ENCODE peak calls at places on chromosomes 3 and 15, in seven cellular contexts. H is GF-D8; K is GM04503; J is SJSA1; F is foreskin keratinocyte; N is stimulated activated CD8-positive, alpha-beta memory T cell treated with anti-CD3 and anti-CD28 coated beads, Interleukin-7, amount 100 ng/mL, for 1 hour; Z is T-helper 17 cell. B is an unnamed sample.

GRCh38 chr3:11186771-11187170 is 32.5 kb downstream of the HRH1 start:
- DNase-seq in Z (no peak), F (no peak), K (no peak), H (no peak), J (no peak), N (no peak), B (no peak)

GRCh38 chr3:174439621-174440349 is 419.3 kb upstream of the NAALADL2 start:
- DNase-seq in K (peak; percentile 100), F (peak; percentile 74), N (no peak), Z (no peak), J (peak; percentile 80), H (peak; percentile 44), B (no peak)

GRCh38 chr15:80031841-80032240 is 27.6 kb upstream of the ZFAND6 start:
- DNase-seq in K (no peak), Z (no peak), N (no peak), J (no peak), F (no peak), H (no peak), B (no peak)

GRCh38 chr3:5309181-5309580 is 121.7 kb downstream of the EDEM1 start:
- DNase-seq in J (peak; percentile 48), F (no peak), K (no peak), Z (no peak), N (no peak), H (no peak), B (no peak)

GRCh38 chr15:69265347-69265955 is 33.3 kb upstream of the PAQR5 start:
- DNase-seq in F (no peak), J (no peak), H (no peak), K (no peak), N (no peak), Z (no peak), B (no peak)

GRCh38 chr3:10835406-10835805 is 19.4 kb downstream of the SLC6A11 start:
- DNase-seq in H (no peak), F (no peak), K (no peak), Z (no peak), J (no peak), N (no peak), B (no peak)

GRCh38 chr3:151037746-151038145 is 47.7 kb upstream of the MED12L start:
- DNase-seq in N (no peak), H (no peak), Z (no peak), F (peak; percentile 55), J (peak; percentile 89), K (peak; percentile 78), B (no peak)

GRCh38 chr15:71747128-71748083 is 62.9 kb upstream of the NR2E3 start:
- DNase-seq in H (no peak), Z (no peak), J (peak; percentile 64), N (no peak), F (peak; percentile 74), K (peak; percentile 71), B (no peak)

GRCh38 chr3:127744216-127744815 is 71.6 kb downstream of the ABTB1 start:
- DNase-seq in K (no peak), H (no peak), Z (no peak), J (no peak), N (no peak), F (no peak), B (no peak)

GRCh38 chr3:126476166-126476975 is 680 bp upstream of the ZXDC start:
- DNase-seq in F (peak; percentile 28), J (no peak), H (no peak), Z (no peak), N (no peak), K (no peak), B (no peak)

GRCh38 chr3:7695067-7695466 is 806.6 kb upstream of the LMCD1 start:
- DNase-seq in F (no peak), K (no peak), Z (no peak), N (no peak), J (no peak), H (no peak), B (no peak)

GRCh38 chr3:14227866-14228265 is 49.2 kb downstream of the LSM3 start:
- DNase-seq in H (no peak), K (no peak), N (no peak), Z (no peak), J (no peak), F (peak; percentile 52), B (no peak)

GRCh38 chr3:146218880-146219866 is 31.7 kb downstream of the PLSCR4 start:
- DNase-seq in Z (no peak), J (no peak), F (no peak), N (no peak), K (no peak), H (no peak), B (no peak)

GRCh38 chr15:28017423-28017924 is 81.6 kb downstream of the OCA2 start:
- DNase-seq in H (no peak), J (no peak), Z (no peak), K (no peak), F (no peak), N (no peak), B (no peak)

GRCh38 chr15:48371961-48372360 is 40.7 kb downstream of the DUT start:
- DNase-seq in K (no peak), J (no peak), N (no peak), F (no peak), H (no peak), Z (no peak), B (no peak)

GRCh38 chr3:39362812-39363211 is 20.4 kb upstream of the SLC25A38 start:
- DNase-seq in H (no peak), K (no peak), J (no peak), Z (no peak), N (no peak), F (no peak), B (no peak)

GRCh38 chr3:172373912-172374311 is 74.3 kb downstream of the GHSR start:
- DNase-seq in K (no peak), H (no peak), F (no peak), J (no peak), Z (no peak), N (no peak), B (no peak)

GRCh38 chr15:84402856-84403608 is 167.5 kb downstream of the GOLGA6L4 start:
- DNase-seq in J (peak; percentile 38), Z (no peak), F (no peak), N (no peak), K (no peak), H (no peak), B (no peak)